ENCODE peak calls at places on chromosomes 6 and 20, in ten cellular contexts. R, N, A, D, W, L, U, M, Y and Z are unnamed samples.

GRCh38 chr6:21026576-21027273 is 492.5 kb downstream of the CDKAL1 start:
- DNase-seq in R (no peak), N (peak; percentile 60), A (no peak), D (no peak), W (no peak), L (no peak), U (peak; percentile 90), M (no peak), Y (peak; percentile 71), Z (no peak)

GRCh38 chr6:40325791-40326190 is 261.4 kb downstream of the LRFN2 start:
- DNase-seq in R (no peak), N (no peak), A (no peak), D (no peak), W (no peak), L (no peak), U (no peak), M (no peak), Y (no peak), Z (no peak)

GRCh38 chr6:27161946-27162603 is 85.4 kb upstream of the PRSS16 start:
- DNase-seq in R (peak; percentile 66), N (peak; percentile 80), A (no peak), D (no peak), W (no peak), L (no peak), U (peak; percentile 68), M (no peak), Y (peak; percentile 70), Z (no peak)

GRCh38 chr20:63465380-63466249 is 6.8 kb downstream of the KCNQ2 start:
- DNase-seq in R (no peak), N (no peak), A (no peak), D (no peak), W (no peak), L (no peak), U (no peak), M (peak; percentile 88), Y (no peak), Z (no peak)

GRCh38 chr6:27825025-27825823 is 87.0 kb downstream of the OR2B2 start:
- DNase-seq in R (no peak), N (no peak), A (no peak), D (no peak), W (no peak), L (no peak), U (peak; percentile 49), M (no peak), Y (no peak), Z (no peak)

GRCh38 chr6:152380993-152381898 is 255.9 kb downstream of the SYNE1 start:
- DNase-seq in R (peak; percentile 89), N (peak; percentile 96), A (peak; percentile 90), D (peak; percentile 68), W (peak; percentile 88), L (peak; percentile 91), U (peak; percentile 95), M (peak; percentile 58), Y (peak; percentile 98), Z (peak; percentile 83)

GRCh38 chr6:168417660-168418059 is 23.3 kb upstream of the SMOC2 start:
- DNase-seq in R (no peak), N (no peak), A (no peak), D (no peak), W (no peak), L (no peak), U (no peak), M (no peak), Y (no peak), Z (no peak)

GRCh38 chr6:139940741-139941712 is 566.6 kb upstream of the CITED2 start:
- DNase-seq in R (no peak), N (peak; percentile 52), A (no peak), D (no peak), W (no peak), L (no peak), U (peak; percentile 76), M (no peak), Y (peak; percentile 77), Z (peak; percentile 89)

GRCh38 chr6:117545161-117545595 is 57.1 kb downstream of the GOPC start:
- DNase-seq in R (no peak), N (no peak), A (no peak), D (no peak), W (no peak), L (no peak), U (no peak), M (peak; percentile 87), Y (no peak), Z (no peak)

GRCh38 chr6:35776364-35777215 is at the start of gene CLPSL2:
- DNase-seq in R (no peak), N (no peak), A (no peak), D (no peak), W (no peak), L (no peak), U (no peak), M (no peak), Y (no peak), Z (no peak)

GRCh38 chr6:149028767-149029405 is 282.1 kb downstream of the UST start:
- DNase-seq in R (peak; percentile 88), N (peak; percentile 76), A (peak; percentile 96), D (no peak), W (peak; percentile 87), L (peak; percentile 91), U (peak; percentile 82), M (no peak), Y (peak; percentile 98), Z (peak; percentile 78)

GRCh38 chr20:24842591-24843442 is 106.3 kb upstream of the CST7 start:
- DNase-seq in R (no peak), N (no peak), A (no peak), D (no peak), W (no peak), L (no peak), U (no peak), M (no peak), Y (no peak), Z (no peak)

GRCh38 chr6:27755768-27756167 is 156.4 kb downstream of the OR2B2 start:
- DNase-seq in R (no peak), N (no peak), A (no peak), D (no peak), W (no peak), L (no peak), U (no peak), M (no peak), Y (no peak), Z (no peak)

GRCh38 chr6:6057442-6058053 is 50.8 kb upstream of the NRN1 start:
- DNase-seq in R (peak; percentile 50), N (peak; percentile 61), A (peak; percentile 6), D (no peak), W (no peak), L (peak; percentile 1), U (peak; percentile 57), M (no peak), Y (peak; percentile 43), Z (peak; percentile 17)
- TF ChIP-seq CTCF in R (peak; percentile 57), N (peak; percentile 37), A (peak; percentile 48), D (peak; percentile 18), W (no peak), L (peak; percentile 50), U (peak; percentile 50), M (peak; percentile 76), Y (peak; percentile 30), Z (peak; percentile 59)

DNA sequence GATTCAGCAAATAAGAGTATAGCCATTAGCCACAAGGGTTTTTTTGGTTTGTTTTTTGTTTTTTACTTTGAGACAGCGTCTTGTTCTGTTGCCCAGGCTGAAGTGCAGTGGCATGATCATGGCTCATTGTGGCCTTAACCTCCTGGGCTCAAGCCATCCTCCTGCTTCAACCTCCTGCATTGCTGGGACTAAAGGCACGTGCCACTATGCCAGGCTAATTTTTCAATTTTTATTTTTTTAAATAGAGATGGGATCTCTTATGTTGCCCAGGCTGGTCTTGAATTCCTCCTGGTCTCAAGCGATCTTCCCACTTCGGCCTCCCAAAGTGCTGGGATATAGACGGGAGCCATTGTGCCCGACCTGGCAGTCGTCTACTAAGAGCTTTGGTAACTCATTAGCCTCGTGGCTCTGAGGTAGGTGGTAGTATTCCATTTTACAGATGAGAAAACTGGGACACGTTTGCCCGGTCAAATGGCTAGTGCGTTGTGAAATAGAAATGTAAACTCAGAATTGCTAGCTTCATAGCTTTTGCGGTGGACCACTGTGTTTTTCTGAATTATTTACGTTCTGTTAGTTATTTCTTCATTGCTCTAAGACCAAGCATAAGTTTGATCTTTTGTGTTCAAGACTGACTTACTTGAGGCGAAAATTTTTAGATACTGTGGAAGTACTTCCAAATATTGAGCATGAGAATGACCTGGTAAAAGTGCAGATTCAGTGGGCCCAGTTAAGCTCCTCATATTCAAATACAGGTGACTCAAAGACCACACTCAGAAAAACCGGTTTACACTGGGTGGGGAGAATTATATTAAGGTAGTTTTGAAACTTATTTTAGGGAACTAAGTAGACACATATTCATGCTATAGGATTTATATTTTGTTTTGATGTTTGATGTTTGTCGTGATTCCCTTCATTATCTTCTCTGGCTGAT is 2.1 kb downstream of the PANK2 start:
- DNase-seq in R (no peak), N (no peak), A (no peak), D (no peak), W (no peak), L (no peak), U (no peak), M (no peak), Y (no peak), Z (no peak)
- H3K4me3 ChIP-seq in R (peak overlapping the region; percentile 79), N (peak overlapping the region; percentile 91), A (peak overlapping the region; percentile 93), D (peak overlapping the region; percentile 89), W (peak overlapping the region; percentile 77), L (peak overlapping the region; percentile 87), U (peak overlapping the region; percentile 87), M (peak overlapping the region; percentile 86), Y (peak overlapping the region; percentile 68), Z (peak overlapping the region; percentile 78)

DNA sequence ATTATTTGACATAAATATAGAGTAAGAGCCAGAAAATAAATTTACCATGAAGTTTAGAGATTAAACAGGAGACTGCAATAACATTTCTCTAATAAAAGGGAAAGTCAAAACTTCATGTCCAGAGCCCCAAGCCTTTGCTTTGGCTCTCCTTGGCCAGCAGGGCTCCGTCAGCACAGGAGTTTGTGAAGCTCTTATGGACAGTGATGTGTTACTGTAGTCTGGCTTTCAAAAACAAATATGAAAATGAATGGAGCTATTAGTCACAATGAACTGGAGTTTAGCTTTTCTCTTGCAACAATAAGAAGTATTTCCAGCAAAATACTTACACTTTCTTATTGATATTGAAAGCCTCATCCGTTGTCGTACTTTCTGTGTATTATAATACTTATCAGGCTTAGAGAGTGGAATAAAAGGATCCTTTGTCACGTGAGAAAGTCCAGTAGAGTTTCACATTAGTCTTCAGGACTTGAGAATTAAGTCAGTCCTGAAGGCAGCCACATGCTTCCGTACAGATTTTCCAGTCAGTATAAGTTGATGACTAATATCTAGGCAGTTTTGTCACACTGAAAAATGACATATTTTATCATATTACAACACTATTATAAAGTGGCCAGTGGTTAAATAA is 117.0 kb upstream of the PRL start:
- DNase-seq in R (no peak), N (peak; percentile 28), A (peak; percentile 24), D (no peak), W (no peak), L (no peak), U (no peak), M (no peak), Y (peak; percentile 25), Z (peak; percentile 37)
- TF ChIP-seq CTCF in R (no peak), N (peak; percentile 66), A (peak; percentile 38), D (no peak), W (peak; percentile 20), L (no peak), U (no peak), M (no peak), Y (peak; percentile 26), Z (peak; percentile 16)

DNA sequence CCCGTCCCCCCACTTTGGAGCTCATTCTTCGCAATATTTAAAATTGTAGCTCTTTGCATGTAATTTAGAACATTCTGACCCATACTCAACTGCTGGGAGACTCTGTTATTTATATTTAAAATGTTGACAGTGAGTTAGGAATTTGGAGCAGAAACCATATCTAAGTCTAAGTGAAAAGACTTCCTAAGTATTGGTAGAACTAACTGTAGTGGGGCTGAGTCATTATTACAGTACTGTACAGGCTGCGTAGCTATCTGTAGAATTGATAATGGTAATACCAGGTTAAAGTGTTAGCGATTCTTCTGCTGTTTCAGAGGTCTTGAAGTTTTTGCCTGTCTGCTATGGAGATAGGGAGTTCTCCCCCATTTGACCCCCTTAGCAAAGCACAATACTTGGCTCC is 3.6 kb downstream of the TOP1 start:
- DNase-seq in R (no peak), N (no peak), A (no peak), D (no peak), W (no peak), L (no peak), U (no peak), M (no peak), Y (peak; percentile 49), Z (no peak)
- H3K4me3 ChIP-seq in R (no peak overlapping the region), N (peak overlapping the region; percentile 90), A (peak overlapping the region; percentile 81), D (peak overlapping the region; percentile 17), W (peak overlapping the region; percentile 89), L (no peak overlapping the region), U (no peak overlapping the region), M (no peak overlapping the region), Y (peak overlapping the region; percentile 40), Z (no peak overlapping the region)